ENCODE peak calls at places on chromosomes 2 and 18, in five cellular contexts. M is ovary, N is left ventricle myocardium inferior, W is A549, J is transverse colon. B is an unnamed sample.

GRCh38 chr2:169694113-169694893 is at the start of the genes CFAP210 and PHOSPHO2:
- DNase-seq in J (peak), M (peak), N (peak), W (peak), B (peak)

GRCh38 chr2:200352631-200353030 is 46.1 kb downstream of the SPATS2L start:
- DNase-seq in W (no peak), N (no peak), J (no peak), M (no peak), B (peak)

GRCh38 chr18:11392292-11392691 is 217.1 kb upstream of the SLC35G4 start:
- DNase-seq in W (no peak), J (no peak), N (no peak), M (no peak), B (no peak)

GRCh38 chr2:177758591-177759371 is 313.8 kb downstream of the PDE11A start:
- DNase-seq in M (peak), J (peak), W (no peak), N (no peak), B (peak)

GRCh38 chr2:192307530-192307929 is 112.8 kb upstream of the TMEFF2 start:
- DNase-seq in N (no peak), J (no peak), M (no peak), W (no peak), B (no peak)

GRCh38 chr2:241064008-241064801 is 37.9 kb downstream of the MTERF4 start:
- DNase-seq in M (no peak), N (no peak), J (peak), W (peak), B (peak)

GRCh38 chr2:191218292-191218898 is 26.8 kb upstream of the MYO1B start:
- DNase-seq in M (peak), W (peak), N (no peak), J (peak), B (peak)

GRCh38 chr2:240388471-240389301 is 46.8 kb upstream of the GPC1 start:
- DNase-seq in J (no peak), M (no peak), W (no peak), N (no peak), B (no peak)

GRCh38 chr18:75478996-75479870 is 51.7 kb upstream of the SMIM21 start:
- DNase-seq in W (peak), J (no peak), N (no peak), M (no peak), B (peak)

GRCh38 chr2:120745420-120746178 is 9.9 kb downstream of the GLI2 start:
- DNase-seq in J (no peak), M (no peak), N (no peak), W (no peak), B (no peak)

GRCh38 chr18:8348051-8348450 is 261.2 kb upstream of the RAB12 start:
- DNase-seq in N (no peak), W (no peak), J (no peak), M (no peak), B (no peak)

GRCh38 chr2:70697603-70698383 is 70.2 kb downstream of the ADD2 start:
- DNase-seq in N (no peak), M (no peak), J (no peak), W (no peak), B (no peak)

DNA sequence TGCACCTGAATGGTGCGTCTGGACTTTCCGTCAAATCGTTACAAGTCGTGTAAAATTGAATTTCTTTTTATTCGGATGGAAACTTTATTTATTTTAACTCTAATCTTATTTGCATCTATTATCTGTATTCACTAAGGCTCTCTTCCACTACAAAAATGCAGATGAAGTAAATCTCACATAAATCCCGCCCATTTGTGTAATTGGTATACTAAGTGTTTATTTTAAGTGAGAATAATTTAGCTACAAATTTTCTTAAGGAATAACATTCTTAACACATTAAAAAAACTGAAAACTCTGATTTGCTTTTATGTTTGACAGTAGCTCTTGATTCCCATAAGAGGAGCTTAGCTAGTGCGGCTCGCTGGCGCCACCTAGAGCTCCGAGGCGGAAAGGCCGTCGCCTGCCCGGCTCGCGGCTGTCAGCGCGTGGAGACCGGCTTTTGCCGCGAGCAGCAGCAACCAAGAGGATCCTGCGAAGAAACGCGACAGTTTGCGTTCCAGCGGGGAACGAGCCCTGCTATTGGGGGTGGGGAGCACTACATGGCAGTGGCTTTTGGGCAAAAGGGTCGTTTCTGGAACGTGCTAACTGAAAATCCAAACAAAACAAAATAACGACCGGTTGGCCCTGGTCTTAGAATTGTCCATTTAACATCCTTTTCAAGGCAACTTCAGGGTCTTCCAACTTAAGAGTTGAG is 6.7 kb downstream of the SP9 start:
- DNase-seq in W (no peak), N (peak), J (peak), M (peak), B (peak)
- TF ChIP-seq CTCF in W (peak), N (peak), J (peak), M (peak), B (peak)

GRCh38 chr2:206023183-206023582 is 62.8 kb downstream of the INO80D start:
- DNase-seq in J (no peak), M (no peak), W (no peak), N (no peak), B (no peak)
- TF ChIP-seq CTCF in J (no peak), M (no peak), W (no peak), N (peak), B (no peak)

GRCh38 chr2:117918608-117919007 is 95.3 kb downstream of the CCDC93 start:
- DNase-seq in W (no peak), J (peak), N (no peak), M (no peak), B (no peak)

GRCh38 chr2:117921520-117921919 is 92.3 kb downstream of the CCDC93 start:
- DNase-seq in W (no peak), M (no peak), N (peak), J (no peak), B (no peak)

GRCh38 chr2:117917223-117917917 is 96.5 kb downstream of the CCDC93 start:
- DNase-seq in N (no peak), M (no peak), J (no peak), W (peak), B (no peak)
- TF ChIP-seq CTCF in N (no peak), M (no peak), J (no peak), W (no peak), B (no peak)

DNA sequence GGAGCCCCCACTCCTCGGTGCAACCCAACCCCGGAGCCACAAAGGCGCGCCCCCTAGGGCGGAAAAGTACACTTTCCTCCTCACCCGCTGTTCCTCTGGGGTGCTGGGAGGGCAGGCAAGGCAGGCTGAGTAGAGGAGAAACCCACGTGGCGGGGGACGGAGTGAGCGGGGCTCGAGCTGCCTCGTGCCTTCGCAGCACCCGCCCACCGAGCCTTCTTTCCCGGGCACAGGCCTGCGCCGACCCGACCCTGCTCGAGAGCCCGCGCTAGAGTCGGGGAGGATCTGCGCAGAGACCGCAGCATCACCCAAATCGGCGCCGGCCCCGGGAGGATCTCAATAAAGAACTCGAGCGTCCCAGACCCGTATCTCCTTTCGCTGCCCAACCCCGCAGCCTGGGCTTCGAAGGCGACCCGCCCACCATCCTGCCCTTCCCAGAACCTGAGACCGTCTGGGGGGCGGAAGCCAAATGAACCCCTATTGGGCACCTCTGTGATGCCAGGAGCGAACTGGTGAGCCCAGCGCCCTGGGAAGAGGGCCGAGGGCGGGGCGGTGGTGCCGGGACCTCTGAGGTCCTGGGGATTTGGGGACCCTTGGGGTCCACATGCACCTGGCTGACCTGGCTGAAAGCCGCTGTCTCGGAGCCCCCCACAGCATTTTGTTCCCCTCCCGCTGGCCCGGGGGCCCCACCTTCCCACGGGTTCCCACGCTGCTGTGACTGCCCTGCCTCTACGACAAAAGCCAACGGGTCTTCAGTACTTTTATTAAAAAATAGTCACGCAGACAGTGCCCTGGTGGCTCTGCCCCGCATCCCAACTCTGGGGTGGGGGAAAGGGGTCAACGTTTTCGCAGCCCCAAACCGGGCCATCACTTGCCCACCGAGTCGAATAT is 1.3 kb downstream of the UCN start:
- DNase-seq in J (no peak), W (no peak), N (no peak), M (no peak), B (no peak)
- TF ChIP-seq CTCF in J (no peak), W (no peak), N (no peak), M (no peak), B (no peak)

GRCh38 chr2:64312622-64312948 is 141.4 kb upstream of the LGALSL start:
- DNase-seq in J (no peak), W (no peak), M (no peak), N (no peak), B (no peak)

GRCh38 chr2:64315561-64315960 is 138.4 kb upstream of the LGALSL start:
- DNase-seq in W (no peak), N (no peak), J (no peak), M (no peak), B (no peak)

GRCh38 chr2:64311191-64311910 is 142.6 kb upstream of the LGALSL start:
- DNase-seq in N (no peak), J (no peak), M (no peak), W (no peak), B (no peak)

GRCh38 chr2:64313311-64313710 is 140.7 kb upstream of the LGALSL start:
- DNase-seq in M (no peak), N (no peak), J (no peak), W (no peak), B (no peak)

DNA sequence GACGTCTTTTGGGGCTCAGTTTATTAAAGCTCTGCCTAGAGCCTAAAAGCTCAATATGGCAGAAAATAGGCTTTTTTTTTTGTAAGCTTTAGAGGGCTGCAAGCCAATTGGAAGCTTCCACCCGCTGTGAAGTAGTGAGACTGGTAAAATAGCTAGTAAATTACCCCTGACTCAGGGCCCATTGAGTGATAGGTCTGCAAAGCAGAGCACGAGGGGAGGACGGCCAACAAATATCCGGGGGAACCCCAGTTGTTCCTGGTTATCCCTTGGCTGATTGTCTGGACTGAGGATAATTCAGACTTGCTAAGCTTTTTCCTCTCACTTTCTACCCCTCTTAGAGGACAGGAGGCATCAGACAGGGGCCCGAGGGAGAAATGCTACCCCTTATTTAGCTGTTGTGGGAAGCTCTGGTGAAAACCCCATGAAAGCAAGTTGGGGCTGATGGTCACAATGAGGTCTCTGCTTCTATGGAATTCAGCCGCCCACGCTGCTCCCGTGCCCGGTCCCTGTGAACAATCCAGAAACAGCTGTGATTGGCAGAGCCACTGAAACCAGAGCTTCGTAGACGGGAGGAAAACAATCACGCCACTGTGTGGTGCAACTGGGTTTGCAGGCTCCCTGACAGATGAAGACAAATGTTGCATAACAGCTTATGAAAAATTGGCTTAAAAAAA is 141.9 kb upstream of the LGALSL start:
- DNase-seq in J (peak), N (peak), M (peak), W (peak), B (peak)
- TF ChIP-seq CTCF in J (peak), N (peak), M (no peak), W (peak), B (peak)

GRCh38 chr2:184416514-184416913 is 181.8 kb upstream of the ZNF804A start:
- DNase-seq in M (no peak), N (no peak), J (no peak), W (no peak), B (no peak)
- TF ChIP-seq CTCF in M (no peak), N (no peak), J (no peak), W (no peak), B (no peak)

DNA sequence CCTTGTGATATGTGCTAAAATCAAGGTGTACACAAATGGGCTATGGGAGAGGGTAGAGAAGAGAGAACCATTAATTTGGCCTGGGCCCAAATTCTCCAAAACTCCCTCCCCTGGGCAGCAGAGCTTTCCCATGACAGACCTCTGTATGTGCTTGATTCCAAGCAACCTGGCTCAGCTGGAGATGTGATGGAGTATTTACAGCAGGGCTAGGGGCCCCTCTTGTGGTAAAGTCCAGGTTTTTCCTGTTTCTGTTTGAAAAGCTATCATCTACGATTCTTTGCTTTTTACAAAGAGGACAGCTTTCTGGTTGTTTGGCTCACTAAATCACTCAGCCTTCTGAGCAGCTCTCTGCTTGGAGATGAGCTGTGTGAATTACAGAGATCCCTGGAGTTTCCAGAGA is 40.3 kb downstream of the KCNS3 start:
- DNase-seq in N (no peak), W (no peak), J (no peak), M (no peak), B (no peak)
- TF ChIP-seq CTCF in N (no peak), W (no peak), J (no peak), M (no peak), B (no peak)